ENCODE peak calls at places on chromosomes 7 and 10, in five cellular contexts. F is AG10803; T is anterior cingulate cortex; L is activated CD4-positive, alpha-beta T cell treated with anti-CD3 and anti-CD28 coated beads for 24 hours; N is endothelial cell. Z is an unnamed sample.

GRCh38 chr7:95250591-95250990 is 73.7 kb downstream of the PON1 start:
- DNase-seq in N (no peak), F (no peak), L (no peak), T (no peak), Z (no peak)

GRCh38 chr10:95445837-95446347 is 115.3 kb downstream of the SORBS1 start:
- DNase-seq in N (peak; percentile 53), L (no peak), F (peak; percentile 84), T (no peak), Z (peak; percentile 49)

GRCh38 chr10:102669206-102670064 is 25.2 kb downstream of the TRIM8 start:
- DNase-seq in L (no peak), F (peak; percentile 54), T (no peak), N (no peak), Z (no peak)

GRCh38 chr7:143043391-143043790 is 8.8 kb upstream of the OR6V1 start:
- DNase-seq in N (no peak), T (no peak), L (no peak), F (peak; percentile 50), Z (no peak)

GRCh38 chr7:1868400-1869165 is 198.5 kb downstream of the ELFN1 start:
- DNase-seq in T (no peak), L (no peak), N (no peak), F (no peak), Z (no peak)

GRCh38 chr7:143988986-143989745 is 11.0 kb upstream of the OR6B1 start:
- DNase-seq in F (peak; percentile 49), N (no peak), L (no peak), T (no peak), Z (no peak)

GRCh38 chr7:24739306-24739705 is 18.0 kb downstream of the GSDME start:
- DNase-seq in T (no peak), L (no peak), N (no peak), F (no peak), Z (no peak)

GRCh38 chr10:113663142-113663541 is 699 bp downstream of the NRAP start:
- DNase-seq in T (no peak), F (no peak), N (no peak), L (no peak), Z (no peak)

GRCh38 chr7:106480616-106481031 is 180.3 kb downstream of the CCDC71L start:
- DNase-seq in L (no peak), F (no peak), T (no peak), N (no peak), Z (no peak)

GRCh38 chr10:127889605-127890195 is 3.0 kb downstream of the CLRN3 start:
- DNase-seq in T (no peak), F (peak; percentile 48), L (no peak), N (no peak), Z (no peak)

GRCh38 chr10:23779287-23779686 is 340.4 kb downstream of the OTUD1 start:
- DNase-seq in L (no peak), F (no peak), N (no peak), T (no peak), Z (no peak)

GRCh38 chr10:14812271-14812670 is 25.6 kb downstream of the CDNF start:
- DNase-seq in L (no peak), N (no peak), T (no peak), F (peak; percentile 13), Z (no peak)

GRCh38 chr7:78768859-78769258 is 684.6 kb downstream of the MAGI2 start:
- DNase-seq in L (no peak), T (no peak), N (no peak), F (peak; percentile 21), Z (no peak)

GRCh38 chr10:69327463-69328345 is 49.4 kb downstream of the HK1 start:
- DNase-seq in T (peak; percentile 32), L (no peak), N (no peak), F (peak; percentile 67), Z (no peak)

GRCh38 chr10:63720689-63721088 is 199.5 kb downstream of the REEP3 start:
- DNase-seq in F (peak; percentile 15), N (no peak), T (no peak), L (no peak), Z (no peak)

GRCh38 chr7:47557317-47557985 is 24.5 kb downstream of the TNS3 start:
- DNase-seq in L (no peak), T (no peak), N (no peak), F (peak; percentile 87), Z (no peak)

GRCh38 chr10:81108516-81109199 is 571.0 kb downstream of the SH2D4B start:
- DNase-seq in L (no peak), F (no peak), T (no peak), N (no peak), Z (no peak)

GRCh38 chr7:130476287-130477001 is 15.4 kb upstream of the MEST start:
- DNase-seq in T (no peak), N (no peak), L (no peak), F (peak; percentile 60), Z (no peak)

GRCh38 chr7:23287612-23288011 is 11.5 kb upstream of the MALSU1 start:
- DNase-seq in N (no peak), F (peak; percentile 6), L (no peak), T (no peak), Z (no peak)

GRCh38 chr10:101938316-101939272 is 95.0 kb upstream of the KCNIP2 start:
- DNase-seq in F (peak; percentile 82), N (no peak), T (no peak), L (no peak), Z (no peak)

GRCh38 chr7:116706668-116707126 is 34.7 kb downstream of the MET start:
- DNase-seq in F (peak; percentile 65), L (no peak), T (no peak), N (no peak), Z (peak; percentile 72)

GRCh38 chr10:52216852-52217251 is 97.2 kb upstream of the DKK1 start:
- DNase-seq in N (peak; percentile 15), T (no peak), L (no peak), F (peak; percentile 81), Z (no peak)

GRCh38 chr10:43058716-43059335 is 18.0 kb upstream of the RET start:
- DNase-seq in L (no peak), F (no peak), T (no peak), N (no peak), Z (no peak)

GRCh38 chr7:13185139-13185538 is 497.7 kb downstream of the ARL4A start:
- DNase-seq in F (no peak), L (no peak), N (no peak), T (no peak), Z (no peak)

GRCh38 chr10:124306922-124307371 is 111.8 kb downstream of the OAT start:
- DNase-seq in F (no peak), L (no peak), N (no peak), T (no peak), Z (no peak)

GRCh38 chr7:105102557-105103352 is 88.8 kb downstream of the KMT2E start:
- DNase-seq in T (no peak), F (no peak), N (no peak), L (no peak), Z (no peak)

GRCh38 chr10:91319336-91319735 is 90.8 kb upstream of the HECTD2 start:
- DNase-seq in F (no peak), N (no peak), L (no peak), T (no peak), Z (no peak)

GRCh38 chr7:135692055-135692454 is 29.7 kb downstream of the STMP1 start:
- DNase-seq in F (peak; percentile 22), L (no peak), T (no peak), N (no peak), Z (no peak)

GRCh38 chr7:22799633-22800032 is 23.0 kb downstream of the TOMM7 start:
- DNase-seq in T (no peak), N (no peak), L (no peak), F (no peak), Z (no peak)

GRCh38 chr10:102715880-102716279 is 1.4 kb downstream of the SFXN2 start:
- DNase-seq in T (no peak), L (no peak), F (no peak), N (no peak), Z (no peak)

GRCh38 chr7:110994028-110994967 is 96.6 kb upstream of the LRRN3 start:
- DNase-seq in T (no peak), N (no peak), F (no peak), L (no peak), Z (no peak)

GRCh38 chr10:112346774-112347173 is 27.1 kb upstream of the ACSL5 start:
- DNase-seq in T (no peak), N (no peak), L (no peak), F (no peak), Z (no peak)

GRCh38 chr10:78339251-78339650 is 305.6 kb downstream of the RPS24 start:
- DNase-seq in T (no peak), N (no peak), L (no peak), F (no peak), Z (no peak)

GRCh38 chr10:1402016-1402820 is 335.1 kb downstream of the ADARB2 start:
- DNase-seq in T (no peak), F (no peak), N (peak; percentile 1), L (no peak), Z (no peak)

GRCh38 chr10:58512470-58513188 is at the start of gene BICC1:
- DNase-seq in T (no peak), N (peak; percentile 54), F (peak; percentile 58), L (no peak), Z (no peak)

GRCh38 chr7:137331378-137331777 is 12.2 kb downstream of the PTN start:
- DNase-seq in F (no peak), T (no peak), L (no peak), N (no peak), Z (no peak)

Z was measured in NCI-H1048.